ENCODE peak calls at places on chromosomes 11 and 22, in five cellular contexts. One of them, this sample, is unnamed.

GRCh38 chr11:196786-197731 is 4.2 kb downstream of the SCGB1C1 start:
- DNase-seq in kidney: peak; percentile 57
- DNase-seq in cardiac muscle cell: no peak
- DNase-seq in pancreas: no peak
- DNase-seq in psoas muscle: no peak
- DNase-seq in this sample: peak; percentile 50

GRCh38 chr11:72899238-72899637 is 85.0 kb downstream of the ATG16L2 start:
- DNase-seq in cardiac muscle cell: no peak
- DNase-seq in psoas muscle: no peak
- DNase-seq in pancreas: no peak
- DNase-seq in kidney: no peak
- DNase-seq in this sample: no peak

GRCh38 chr22:22681221-22681739 is 36.9 kb downstream of the GGTLC2 start:
- DNase-seq in cardiac muscle cell: peak; percentile 36
- DNase-seq in kidney: no peak
- DNase-seq in psoas muscle: no peak
- DNase-seq in pancreas: no peak
- DNase-seq in this sample: no peak

GRCh38 chr22:39647836-39648500 is 77.4 kb downstream of the CACNA1I start:
- DNase-seq in kidney: no peak
- DNase-seq in psoas muscle: no peak
- DNase-seq in pancreas: no peak
- DNase-seq in cardiac muscle cell: no peak
- DNase-seq in this sample: no peak

GRCh38 chr11:1307163-1307870 is 2.1 kb downstream of the TOLLIP start:
- DNase-seq in psoas muscle: no peak
- DNase-seq in cardiac muscle cell: no peak
- DNase-seq in pancreas: no peak
- DNase-seq in kidney: no peak
- DNase-seq in this sample: no peak

GRCh38 chr22:36282078-36282831 is 29.3 kb downstream of the APOL1 start:
- DNase-seq in cardiac muscle cell: no peak
- DNase-seq in pancreas: no peak
- DNase-seq in kidney: no peak
- DNase-seq in psoas muscle: no peak
- DNase-seq in this sample: no peak

GRCh38 chr11:15159085-15159484 is 44.4 kb downstream of the INSC start:
- DNase-seq in pancreas: no peak
- DNase-seq in kidney: no peak
- DNase-seq in psoas muscle: no peak
- DNase-seq in cardiac muscle cell: peak; percentile 29
- DNase-seq in this sample: no peak

GRCh38 chr11:115042002-115042401 is 363.7 kb downstream of the NXPE2 start:
- DNase-seq in psoas muscle: no peak
- DNase-seq in cardiac muscle cell: no peak
- DNase-seq in kidney: peak; percentile 57
- DNase-seq in pancreas: no peak
- DNase-seq in this sample: no peak

GRCh38 chr11:73416711-73417265 is 40.6 kb downstream of the RELT start:
- DNase-seq in cardiac muscle cell: peak; percentile 60
- DNase-seq in pancreas: no peak
- DNase-seq in psoas muscle: no peak
- DNase-seq in kidney: no peak
- DNase-seq in this sample: no peak

GRCh38 chr11:70860855-70861254 is 391.5 kb downstream of the SHANK2 start:
- DNase-seq in psoas muscle: no peak
- DNase-seq in pancreas: no peak
- DNase-seq in kidney: no peak
- DNase-seq in cardiac muscle cell: no peak
- DNase-seq in this sample: no peak

GRCh38 chr11:122170815-122171475 is 54.9 kb upstream of the BLID start:
- DNase-seq in psoas muscle: no peak
- DNase-seq in pancreas: no peak
- DNase-seq in cardiac muscle cell: peak; percentile 50
- DNase-seq in kidney: no peak
- DNase-seq in this sample: no peak

GRCh38 chr11:118136341-118136740 is 16.3 kb downstream of the SCN4B start:
- DNase-seq in kidney: no peak
- DNase-seq in cardiac muscle cell: no peak
- DNase-seq in psoas muscle: no peak
- DNase-seq in pancreas: no peak
- DNase-seq in this sample: no peak

GRCh38 chr11:111941963-111942362 is 4.8 kb downstream of the DIXDC1 start:
- DNase-seq in psoas muscle: peak; percentile 55
- DNase-seq in cardiac muscle cell: no peak
- DNase-seq in kidney: no peak
- DNase-seq in pancreas: no peak
- DNase-seq in this sample: no peak

GRCh38 chr22:25081409-25081824 is 118.2 kb upstream of the CRYBB3 start:
- DNase-seq in psoas muscle: no peak
- DNase-seq in kidney: no peak
- DNase-seq in cardiac muscle cell: peak; percentile 39
- DNase-seq in pancreas: no peak
- DNase-seq in this sample: no peak

GRCh38 chr22:39997939-39998726 is 3.4 kb downstream of the FAM83F start:
- DNase-seq in pancreas: peak; percentile 78
- DNase-seq in cardiac muscle cell: peak; percentile 48
- DNase-seq in kidney: peak; percentile 88
- DNase-seq in psoas muscle: no peak
- DNase-seq in this sample: no peak

GRCh38 chr11:23539556-23539955 is 679.3 kb upstream of the CCDC179 start:
- DNase-seq in cardiac muscle cell: no peak
- DNase-seq in pancreas: no peak
- DNase-seq in psoas muscle: no peak
- DNase-seq in kidney: no peak
- DNase-seq in this sample: no peak

GRCh38 chr22:33747576-33748180 is 172.6 kb downstream of the LARGE1 start:
- DNase-seq in kidney: no peak
- DNase-seq in cardiac muscle cell: no peak
- DNase-seq in psoas muscle: no peak
- DNase-seq in pancreas: peak; percentile 37
- DNase-seq in this sample: no peak

GRCh38 chr11:131408011-131408640 is 37.7 kb downstream of the NTM start:
- DNase-seq in cardiac muscle cell: peak; percentile 60
- DNase-seq in pancreas: peak; percentile 28
- DNase-seq in kidney: no peak
- DNase-seq in psoas muscle: no peak
- DNase-seq in this sample: no peak

GRCh38 chr11:99893803-99894202 is 793.3 kb upstream of the ARHGAP42 start:
- DNase-seq in kidney: no peak
- DNase-seq in pancreas: no peak
- DNase-seq in cardiac muscle cell: no peak
- DNase-seq in psoas muscle: no peak
- DNase-seq in this sample: no peak

GRCh38 chr11:84947970-84948600 is 679.1 kb downstream of the DLG2 start:
- DNase-seq in psoas muscle: no peak
- DNase-seq in kidney: no peak
- DNase-seq in cardiac muscle cell: no peak
- DNase-seq in pancreas: no peak
- DNase-seq in this sample: no peak

GRCh38 chr22:26461188-26461810 is 22.3 kb downstream of the HPS4 start:
- DNase-seq in kidney: no peak
- DNase-seq in cardiac muscle cell: peak; percentile 45
- DNase-seq in psoas muscle: peak; percentile 63
- DNase-seq in pancreas: peak; percentile 37
- DNase-seq in this sample: peak; percentile 44

GRCh38 chr11:10878408-10879214 is 20.8 kb upstream of the ZBED5 start:
- DNase-seq in psoas muscle: no peak
- DNase-seq in pancreas: no peak
- DNase-seq in cardiac muscle cell: peak; percentile 84
- DNase-seq in kidney: no peak
- DNase-seq in this sample: no peak

GRCh38 chr22:42684462-42685195 is 35.4 kb upstream of the CYB5R3 start:
- DNase-seq in psoas muscle: no peak
- DNase-seq in pancreas: no peak
- DNase-seq in kidney: peak; percentile 68
- DNase-seq in cardiac muscle cell: peak; percentile 59
- DNase-seq in this sample: peak; percentile 81

GRCh38 chr11:75850787-75851186 is 35.8 kb downstream of the UVRAG start:
- DNase-seq in kidney: no peak
- DNase-seq in pancreas: no peak
- DNase-seq in psoas muscle: no peak
- DNase-seq in cardiac muscle cell: peak; percentile 12
- DNase-seq in this sample: no peak

GRCh38 chr11:111283945-111284481 is 14.3 kb upstream of the POU2AF3 start:
- DNase-seq in pancreas: no peak
- DNase-seq in cardiac muscle cell: no peak
- DNase-seq in kidney: peak; percentile 67
- DNase-seq in psoas muscle: no peak
- DNase-seq in this sample: no peak

GRCh38 chr11:124839051-124839971 is 25.9 kb upstream of the ROBO3 start:
- DNase-seq in pancreas: no peak
- DNase-seq in cardiac muscle cell: no peak
- DNase-seq in kidney: peak; percentile 68
- DNase-seq in psoas muscle: no peak
- DNase-seq in this sample: no peak

GRCh38 chr11:27571151-27571840 is 64.7 kb upstream of the LIN7C start:
- DNase-seq in pancreas: no peak
- DNase-seq in cardiac muscle cell: peak; percentile 64
- DNase-seq in psoas muscle: no peak
- DNase-seq in kidney: no peak
- DNase-seq in this sample: no peak

GRCh38 chr11:46631676-46632075 is 14.3 kb downstream of the ATG13 start:
- DNase-seq in kidney: no peak
- DNase-seq in pancreas: no peak
- DNase-seq in psoas muscle: no peak
- DNase-seq in cardiac muscle cell: no peak
- DNase-seq in this sample: no peak

GRCh38 chr11:128940603-128941002 is 2.1 kb downstream of the TP53AIP1 start:
- DNase-seq in cardiac muscle cell: no peak
- DNase-seq in kidney: no peak
- DNase-seq in pancreas: no peak
- DNase-seq in psoas muscle: no peak
- DNase-seq in this sample: no peak

GRCh38 chr11:44752262-44752661 is 25.5 kb downstream of the TSPAN18 start:
- DNase-seq in cardiac muscle cell: no peak
- DNase-seq in pancreas: no peak
- DNase-seq in psoas muscle: no peak
- DNase-seq in kidney: no peak
- DNase-seq in this sample: peak; percentile 4

GRCh38 chr22:20567993-20568417 is 60.6 kb downstream of the MED15 start:
- DNase-seq in pancreas: no peak
- DNase-seq in kidney: no peak
- DNase-seq in psoas muscle: no peak
- DNase-seq in cardiac muscle cell: peak; percentile 61
- DNase-seq in this sample: no peak

GRCh38 chr22:20567371-20567847 is 60.0 kb downstream of the MED15 start:
- DNase-seq in pancreas: no peak
- DNase-seq in psoas muscle: no peak
- DNase-seq in kidney: no peak
- DNase-seq in cardiac muscle cell: no peak
- DNase-seq in this sample: no peak

GRCh38 chr22:20569059-20570058 is 61.9 kb downstream of the MED15 start:
- DNase-seq in pancreas: no peak
- DNase-seq in cardiac muscle cell: peak; percentile 96
- DNase-seq in psoas muscle: peak; percentile 82
- DNase-seq in kidney: peak; percentile 92
- DNase-seq in this sample: peak; percentile 95

GRCh38 chr22:20566420-20567260 is 59.2 kb downstream of the MED15 start:
- DNase-seq in psoas muscle: no peak
- DNase-seq in cardiac muscle cell: peak; percentile 75
- DNase-seq in pancreas: no peak
- DNase-seq in kidney: no peak
- DNase-seq in this sample: no peak

GRCh38 chr22:20568502-20569058 is 61.2 kb downstream of the MED15 start:
- DNase-seq in cardiac muscle cell: no peak
- DNase-seq in pancreas: no peak
- DNase-seq in psoas muscle: no peak
- DNase-seq in kidney: peak; percentile 49
- DNase-seq in this sample: no peak
- H3K4me1 ChIP-seq in cardiac muscle cell: no peaks in the 10 kb centered on the region
- H3K4me1 ChIP-seq in pancreas: peaks cover 13% of the 10 kb centered on the region
- H3K4me1 ChIP-seq in psoas muscle: peaks cover 16% of the 10 kb centered on the region
- H3K4me1 ChIP-seq in kidney: peaks cover 22% of the 10 kb centered on the region
- H3K4me1 ChIP-seq in this sample: no peaks in the 10 kb centered on the region

GRCh38 chr11:26283852-26284421 is 48.0 kb upstream of the ANO3 start:
- DNase-seq in cardiac muscle cell: no peak
- DNase-seq in psoas muscle: no peak
- DNase-seq in kidney: no peak
- DNase-seq in pancreas: no peak
- DNase-seq in this sample: no peak

GRCh38 chr11:26287067-26287518 is 44.8 kb upstream of the ANO3 start:
- DNase-seq in psoas muscle: no peak
- DNase-seq in cardiac muscle cell: no peak
- DNase-seq in pancreas: no peak
- DNase-seq in kidney: no peak
- DNase-seq in this sample: no peak

GRCh38 chr11:26285593-26285992 is 46.3 kb upstream of the ANO3 start:
- DNase-seq in pancreas: no peak
- DNase-seq in cardiac muscle cell: no peak
- DNase-seq in kidney: no peak
- DNase-seq in psoas muscle: no peak
- DNase-seq in this sample: no peak

GRCh38 chr11:26286472-26287066 is 45.4 kb upstream of the ANO3 start:
- DNase-seq in kidney: no peak
- DNase-seq in pancreas: no peak
- DNase-seq in cardiac muscle cell: peak; percentile 53
- DNase-seq in psoas muscle: no peak
- DNase-seq in this sample: no peak
- TF ChIP-seq CTCF in kidney: no peak
- TF ChIP-seq CTCF in pancreas: no peak
- TF ChIP-seq CTCF in cardiac muscle cell: peak; percentile 63
- TF ChIP-seq CTCF in psoas muscle: no peak
- TF ChIP-seq CTCF in this sample: no peak

GRCh38 chr22:46056169-46057041 is 79.4 kb upstream of the WNT7B start:
- DNase-seq in psoas muscle: no peak
- DNase-seq in kidney: peak; percentile 84
- DNase-seq in cardiac muscle cell: no peak
- DNase-seq in pancreas: peak; percentile 53
- DNase-seq in this sample: peak; percentile 76
- H3K4me1 ChIP-seq in psoas muscle: peaks cover 62% of the 10 kb centered on the region
- H3K4me1 ChIP-seq in kidney: peaks cover 51% of the 10 kb centered on the region
- H3K4me1 ChIP-seq in cardiac muscle cell: no peaks in the 10 kb centered on the region
- H3K4me1 ChIP-seq in pancreas: peaks cover 64% of the 10 kb centered on the region
- H3K4me1 ChIP-seq in this sample: peaks cover 63% of the 10 kb centered on the region

DNA sequence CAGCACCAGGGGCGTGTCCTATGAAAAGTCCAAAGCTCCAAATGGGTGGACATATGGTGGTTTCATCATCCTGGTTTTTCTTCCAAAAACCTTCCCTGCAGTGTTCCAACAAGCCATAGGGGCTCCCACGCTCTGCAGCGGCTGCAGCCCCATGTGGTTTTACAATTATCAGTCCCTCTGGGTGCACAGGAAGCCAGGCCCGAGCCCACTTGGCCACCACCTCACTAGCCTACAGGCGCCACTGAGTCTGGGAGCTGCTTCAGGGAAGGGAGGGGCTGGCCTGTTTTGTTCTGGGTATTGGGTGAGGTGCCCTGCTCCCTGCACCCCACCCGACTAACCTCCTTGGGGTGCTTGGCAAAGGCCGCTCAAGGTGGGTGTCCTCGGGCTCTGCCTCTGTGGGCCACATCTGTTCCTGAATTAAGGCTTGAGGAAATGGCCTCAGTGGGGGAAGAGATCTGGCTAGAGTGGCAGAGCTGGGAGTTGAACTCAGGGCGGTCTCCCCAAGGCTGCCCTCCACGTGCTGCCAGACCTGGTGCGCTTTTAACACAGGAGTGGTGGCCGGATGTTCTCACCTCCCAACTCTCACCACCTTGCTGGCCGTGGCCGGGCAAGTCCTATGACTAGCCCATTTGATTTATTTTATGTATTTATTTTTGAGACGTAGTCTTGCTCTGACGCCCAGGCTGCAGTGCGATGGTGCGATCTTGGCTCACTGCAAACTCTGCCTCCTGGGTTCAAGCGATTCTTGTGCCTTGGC is 5.3 kb upstream of the CDC42BPG start:
- DNase-seq in cardiac muscle cell: peak; percentile 76
- DNase-seq in psoas muscle: peak; percentile 61
- DNase-seq in pancreas: no peak
- DNase-seq in kidney: no peak
- DNase-seq in this sample: no peak
- TF ChIP-seq CTCF in cardiac muscle cell: peak; percentile 34
- TF ChIP-seq CTCF in psoas muscle: no peak
- TF ChIP-seq CTCF in pancreas: no peak
- TF ChIP-seq CTCF in kidney: no peak
- TF ChIP-seq CTCF in this sample: no peak